ENCODE peak calls at places on chromosome 1, in four cellular contexts. Z, J, C and I are unnamed samples.

GRCh38 chr1:27132624-27133023 is 22.3 kb downstream of the SLC9A1 start:
- DNase-seq in Z (no peak), J (no peak), C (no peak), I (no peak)

GRCh38 chr1:17304155-17304826 is 3.7 kb upstream of the PADI4 start:
- DNase-seq in Z (no peak), J (no peak), C (peak; percentile 46), I (no peak)

GRCh38 chr1:41639332-41639936 is 155.0 kb upstream of the EDN2 start:
- DNase-seq in Z (peak; percentile 18), J (no peak), C (peak; percentile 87), I (no peak)

GRCh38 chr1:194102607-194103006 is 916.2 kb upstream of the B3GALT2 start:
- DNase-seq in Z (no peak), J (peak; percentile 4), C (peak; percentile 15), I (no peak)

GRCh38 chr1:161721738-161722343 is 497 bp downstream of the FCRLB start:
- DNase-seq in Z (no peak), J (no peak), C (peak; percentile 99), I (no peak)

GRCh38 chr1:81305997-81306452 is 494.7 kb upstream of the ADGRL2 start:
- DNase-seq in Z (no peak), J (peak; percentile 32), C (peak; percentile 37), I (no peak)

GRCh38 chr1:155006601-155007101 is 4.0 kb downstream of the ZBTB7B start:
- DNase-seq in Z (no peak), J (no peak), C (peak; percentile 63), I (no peak)

GRCh38 chr1:19648689-19649088 is 4.6 kb downstream of the NBL1 start:
- DNase-seq in Z (no peak), J (peak; percentile 10), C (no peak), I (no peak)

GRCh38 chr1:10958614-10959013 is 53.8 kb upstream of the TARDBP start:
- DNase-seq in Z (no peak), J (no peak), C (no peak), I (no peak)

GRCh38 chr1:29671957-29672356 is 435.6 kb downstream of the PTPRU start:
- DNase-seq in Z (no peak), J (no peak), C (no peak), I (no peak)

GRCh38 chr1:147611021-147611426 is 59.3 kb downstream of the ACP6 start:
- DNase-seq in Z (no peak), J (no peak), C (no peak), I (no peak)

GRCh38 chr1:45594412-45594811 is 10.6 kb downstream of the NASP start:
- DNase-seq in Z (no peak), J (no peak), C (no peak), I (no peak)

GRCh38 chr1:162689745-162690671 is 57.7 kb downstream of the DDR2 start:
- DNase-seq in Z (no peak), J (no peak), C (peak; percentile 76), I (no peak)

GRCh38 chr1:32361674-32362473 is 411 bp downstream of the FAM229A start:
- DNase-seq in Z (no peak), J (no peak), C (no peak), I (no peak)

GRCh38 chr1:42943166-42943565 is 15.5 kb downstream of the SLC2A1 start:
- DNase-seq in Z (no peak), J (peak; percentile 100), C (no peak), I (no peak)

GRCh38 chr1:191892716-191893115 is 265.5 kb upstream of the RGS18 start:
- DNase-seq in Z (no peak), J (no peak), C (no peak), I (no peak)

GRCh38 chr1:2381741-2382620 is 9.4 kb downstream of the MORN1 start:
- DNase-seq in Z (peak; percentile 34), J (no peak), C (peak; percentile 79), I (no peak)

GRCh38 chr1:180425956-180426355 is 76.4 kb downstream of the ACBD6 start:
- DNase-seq in Z (no peak), J (no peak), C (no peak), I (no peak)

GRCh38 chr1:206511362-206512064 is 4.2 kb downstream of the RASSF5 start:
- DNase-seq in Z (no peak), J (no peak), C (no peak), I (no peak)

GRCh38 chr1:173122958-173123852 is 72.5 kb upstream of the TNFSF18 start:
- DNase-seq in Z (no peak), J (no peak), C (peak; percentile 93), I (no peak)

GRCh38 chr1:154557248-154557938 is 1.1 kb downstream of the UBE2Q1 start:
- DNase-seq in Z (no peak), J (no peak), C (no peak), I (no peak)

GRCh38 chr1:239722080-239722479 is 335.7 kb downstream of the CHRM3 start:
- DNase-seq in Z (no peak), J (no peak), C (no peak), I (no peak)

GRCh38 chr1:33349081-33349759 is 28.3 kb upstream of the A3GALT2 start:
- DNase-seq in Z (peak; percentile 16), J (no peak), C (peak; percentile 55), I (no peak)

GRCh38 chr1:30727796-30728195 is 4.4 kb upstream of the MATN1 start:
- DNase-seq in Z (no peak), J (no peak), C (peak; percentile 48), I (no peak)

GRCh38 chr1:79193211-79194079 is 186.9 kb upstream of the ADGRL4 start:
- DNase-seq in Z (no peak), J (no peak), C (peak; percentile 64), I (no peak)

GRCh38 chr1:235929216-235929615 is 62.5 kb upstream of the LYST start:
- DNase-seq in Z (no peak), J (no peak), C (no peak), I (no peak)

GRCh38 chr1:204400893-204401510 is 10.6 kb downstream of the PPP1R15B start:
- DNase-seq in Z (no peak), J (no peak), C (no peak), I (no peak)

GRCh38 chr1:165823552-165824268 is 3.7 kb upstream of the UCK2 start:
- DNase-seq in Z (no peak), J (no peak), C (no peak), I (no peak)

GRCh38 chr1:89310505-89310904 is 37.8 kb upstream of the GBP5 start:
- DNase-seq in Z (no peak), J (no peak), C (no peak), I (no peak)

GRCh38 chr1:47431534-47431933 is 6.3 kb upstream of the FOXD2 start:
- DNase-seq in Z (no peak), J (no peak), C (peak; percentile 22), I (no peak)

GRCh38 chr1:33872681-33873080 is 8.8 kb downstream of the HMGB4 start:
- DNase-seq in Z (no peak), J (no peak), C (no peak), I (no peak)

GRCh38 chr1:8720347-8720746 is 97.1 kb downstream of the RERE start:
- DNase-seq in Z (no peak), J (no peak), C (no peak), I (no peak)

GRCh38 chr1:1429671-1430073 is 5.8 kb upstream of the VWA1 start:
- DNase-seq in Z (no peak), J (no peak), C (no peak), I (no peak)

GRCh38 chr1:102661481-102661880 is 446.8 kb downstream of the COL11A1 start:
- DNase-seq in Z (no peak), J (no peak), C (no peak), I (no peak)